ENCODE peak calls at places on chromosomes 2 and 18, in nine cellular contexts. One of them, this sample, is unnamed.

GRCh38 chr2:65530547-65531320 is 98.3 kb upstream of the SPRED2 start:
- DNase-seq in mammary epithelial cell: peak
- DNase-seq in activated T-cell treated with anti-CD3 and anti-CD28 coated beads, Interleukin-2, amount 50 U/mL, for 72 hours: no peak
- DNase-seq in choroid plexus epithelial cell: peak
- DNase-seq in sigmoid colon: no peak
- DNase-seq in NCI-H2081: no peak
- DNase-seq in fibroblast of mammary gland: peak
- DNase-seq in HTR-8/SVneo: no peak
- DNase-seq in iPS-NIHi11: no peak
- DNase-seq in this sample: peak

GRCh38 chr2:38376346-38376682 is 759 bp downstream of the ATL2 start:
- DNase-seq in fibroblast of mammary gland: peak
- DNase-seq in mammary epithelial cell: peak
- DNase-seq in NCI-H2081: peak
- DNase-seq in choroid plexus epithelial cell: peak
- DNase-seq in iPS-NIHi11: no peak
- DNase-seq in HTR-8/SVneo: peak
- DNase-seq in sigmoid colon: no peak
- DNase-seq in activated T-cell treated with anti-CD3 and anti-CD28 coated beads, Interleukin-2, amount 50 U/mL, for 72 hours: peak
- DNase-seq in this sample: peak

GRCh38 chr2:79271456-79271855 is 111.9 kb upstream of the REG3A start:
- DNase-seq in fibroblast of mammary gland: no peak
- DNase-seq in choroid plexus epithelial cell: no peak
- DNase-seq in mammary epithelial cell: no peak
- DNase-seq in activated T-cell treated with anti-CD3 and anti-CD28 coated beads, Interleukin-2, amount 50 U/mL, for 72 hours: no peak
- DNase-seq in sigmoid colon: no peak
- DNase-seq in NCI-H2081: no peak
- DNase-seq in iPS-NIHi11: no peak
- DNase-seq in HTR-8/SVneo: no peak
- DNase-seq in this sample: no peak

GRCh38 chr18:5955861-5956260 is 60.5 kb upstream of the TMEM200C start:
- DNase-seq in fibroblast of mammary gland: no peak
- DNase-seq in choroid plexus epithelial cell: no peak
- DNase-seq in NCI-H2081: no peak
- DNase-seq in iPS-NIHi11: no peak
- DNase-seq in mammary epithelial cell: no peak
- DNase-seq in HTR-8/SVneo: no peak
- DNase-seq in activated T-cell treated with anti-CD3 and anti-CD28 coated beads, Interleukin-2, amount 50 U/mL, for 72 hours: no peak
- DNase-seq in sigmoid colon: no peak
- DNase-seq in this sample: no peak

GRCh38 chr2:128623776-128624424 is 305.2 kb upstream of the HS6ST1 start:
- DNase-seq in sigmoid colon: no peak
- DNase-seq in fibroblast of mammary gland: peak
- DNase-seq in activated T-cell treated with anti-CD3 and anti-CD28 coated beads, Interleukin-2, amount 50 U/mL, for 72 hours: peak
- DNase-seq in mammary epithelial cell: peak
- DNase-seq in NCI-H2081: no peak
- DNase-seq in HTR-8/SVneo: peak
- DNase-seq in choroid plexus epithelial cell: peak
- DNase-seq in iPS-NIHi11: no peak
- DNase-seq in this sample: peak

GRCh38 chr18:13616525-13617035 is 109.8 kb downstream of the FAM210A start:
- DNase-seq in NCI-H2081: no peak
- DNase-seq in activated T-cell treated with anti-CD3 and anti-CD28 coated beads, Interleukin-2, amount 50 U/mL, for 72 hours: peak
- DNase-seq in HTR-8/SVneo: no peak
- DNase-seq in sigmoid colon: no peak
- DNase-seq in choroid plexus epithelial cell: no peak
- DNase-seq in fibroblast of mammary gland: no peak
- DNase-seq in iPS-NIHi11: no peak
- DNase-seq in mammary epithelial cell: no peak
- DNase-seq in this sample: no peak

GRCh38 chr2:221958224-221958623 is 340.6 kb downstream of the PAX3 start:
- DNase-seq in HTR-8/SVneo: peak
- DNase-seq in iPS-NIHi11: peak
- DNase-seq in mammary epithelial cell: no peak
- DNase-seq in sigmoid colon: no peak
- DNase-seq in activated T-cell treated with anti-CD3 and anti-CD28 coated beads, Interleukin-2, amount 50 U/mL, for 72 hours: no peak
- DNase-seq in NCI-H2081: peak
- DNase-seq in choroid plexus epithelial cell: no peak
- DNase-seq in fibroblast of mammary gland: peak
- DNase-seq in this sample: peak

GRCh38 chr18:56921888-56922480 is 224.9 kb upstream of the BOD1L2 start:
- DNase-seq in HTR-8/SVneo: no peak
- DNase-seq in choroid plexus epithelial cell: peak
- DNase-seq in NCI-H2081: no peak
- DNase-seq in mammary epithelial cell: no peak
- DNase-seq in activated T-cell treated with anti-CD3 and anti-CD28 coated beads, Interleukin-2, amount 50 U/mL, for 72 hours: no peak
- DNase-seq in iPS-NIHi11: no peak
- DNase-seq in sigmoid colon: no peak
- DNase-seq in fibroblast of mammary gland: no peak
- DNase-seq in this sample: no peak

GRCh38 chr2:232418466-232419244 is 12.0 kb downstream of the ALPG start:
- DNase-seq in fibroblast of mammary gland: peak
- DNase-seq in mammary epithelial cell: peak
- DNase-seq in NCI-H2081: peak
- DNase-seq in sigmoid colon: peak
- DNase-seq in activated T-cell treated with anti-CD3 and anti-CD28 coated beads, Interleukin-2, amount 50 U/mL, for 72 hours: peak
- DNase-seq in choroid plexus epithelial cell: peak
- DNase-seq in iPS-NIHi11: peak
- DNase-seq in HTR-8/SVneo: peak
- DNase-seq in this sample: no peak

GRCh38 chr18:23825496-23825895 is 136.2 kb downstream of the LAMA3 start:
- DNase-seq in NCI-H2081: no peak
- DNase-seq in mammary epithelial cell: no peak
- DNase-seq in choroid plexus epithelial cell: no peak
- DNase-seq in fibroblast of mammary gland: peak
- DNase-seq in iPS-NIHi11: no peak
- DNase-seq in activated T-cell treated with anti-CD3 and anti-CD28 coated beads, Interleukin-2, amount 50 U/mL, for 72 hours: no peak
- DNase-seq in HTR-8/SVneo: no peak
- DNase-seq in sigmoid colon: no peak
- DNase-seq in this sample: no peak

GRCh38 chr2:117832905-117833613 is 18.6 kb downstream of the DDX18 start:
- DNase-seq in iPS-NIHi11: peak
- DNase-seq in NCI-H2081: no peak
- DNase-seq in choroid plexus epithelial cell: peak
- DNase-seq in HTR-8/SVneo: peak
- DNase-seq in mammary epithelial cell: peak
- DNase-seq in activated T-cell treated with anti-CD3 and anti-CD28 coated beads, Interleukin-2, amount 50 U/mL, for 72 hours: no peak
- DNase-seq in fibroblast of mammary gland: peak
- DNase-seq in sigmoid colon: no peak
- DNase-seq in this sample: peak

GRCh38 chr2:169693344-169693743 is 861 bp downstream of the CFAP210 start:
- DNase-seq in NCI-H2081: no peak
- DNase-seq in iPS-NIHi11: no peak
- DNase-seq in activated T-cell treated with anti-CD3 and anti-CD28 coated beads, Interleukin-2, amount 50 U/mL, for 72 hours: no peak
- DNase-seq in mammary epithelial cell: no peak
- DNase-seq in sigmoid colon: no peak
- DNase-seq in choroid plexus epithelial cell: no peak
- DNase-seq in HTR-8/SVneo: no peak
- DNase-seq in fibroblast of mammary gland: peak
- DNase-seq in this sample: no peak

GRCh38 chr2:201860541-201861154 is 54.3 kb downstream of the CDK15 start:
- DNase-seq in mammary epithelial cell: peak
- DNase-seq in activated T-cell treated with anti-CD3 and anti-CD28 coated beads, Interleukin-2, amount 50 U/mL, for 72 hours: peak
- DNase-seq in choroid plexus epithelial cell: peak
- DNase-seq in iPS-NIHi11: peak
- DNase-seq in HTR-8/SVneo: peak
- DNase-seq in NCI-H2081: peak
- DNase-seq in sigmoid colon: peak
- DNase-seq in fibroblast of mammary gland: peak
- DNase-seq in this sample: peak

GRCh38 chr2:85577386-85578242 is at the start of gene VAMP8:
- DNase-seq in mammary epithelial cell: peak
- DNase-seq in choroid plexus epithelial cell: no peak
- DNase-seq in iPS-NIHi11: peak
- DNase-seq in activated T-cell treated with anti-CD3 and anti-CD28 coated beads, Interleukin-2, amount 50 U/mL, for 72 hours: peak
- DNase-seq in fibroblast of mammary gland: no peak
- DNase-seq in HTR-8/SVneo: no peak
- DNase-seq in sigmoid colon: no peak
- DNase-seq in NCI-H2081: no peak
- DNase-seq in this sample: peak

GRCh38 chr18:21316296-21316695 is 74.3 kb downstream of the GREB1L start:
- DNase-seq in NCI-H2081: no peak
- DNase-seq in mammary epithelial cell: peak
- DNase-seq in iPS-NIHi11: no peak
- DNase-seq in sigmoid colon: no peak
- DNase-seq in choroid plexus epithelial cell: no peak
- DNase-seq in fibroblast of mammary gland: peak
- DNase-seq in HTR-8/SVneo: no peak
- DNase-seq in activated T-cell treated with anti-CD3 and anti-CD28 coated beads, Interleukin-2, amount 50 U/mL, for 72 hours: no peak
- DNase-seq in this sample: no peak

GRCh38 chr2:232843860-232844259 is 26.2 kb upstream of the SNORC start:
- DNase-seq in mammary epithelial cell: no peak
- DNase-seq in NCI-H2081: no peak
- DNase-seq in HTR-8/SVneo: no peak
- DNase-seq in choroid plexus epithelial cell: peak
- DNase-seq in activated T-cell treated with anti-CD3 and anti-CD28 coated beads, Interleukin-2, amount 50 U/mL, for 72 hours: no peak
- DNase-seq in iPS-NIHi11: no peak
- DNase-seq in sigmoid colon: no peak
- DNase-seq in fibroblast of mammary gland: no peak
- DNase-seq in this sample: no peak

GRCh38 chr2:19256239-19256638 is 102.2 kb downstream of the OSR1 start:
- DNase-seq in mammary epithelial cell: peak
- DNase-seq in activated T-cell treated with anti-CD3 and anti-CD28 coated beads, Interleukin-2, amount 50 U/mL, for 72 hours: no peak
- DNase-seq in choroid plexus epithelial cell: peak
- DNase-seq in iPS-NIHi11: no peak
- DNase-seq in fibroblast of mammary gland: peak
- DNase-seq in HTR-8/SVneo: peak
- DNase-seq in sigmoid colon: no peak
- DNase-seq in NCI-H2081: no peak
- DNase-seq in this sample: peak

GRCh38 chr2:189829092-189829843 is 45.0 kb downstream of the PMS1 start:
- DNase-seq in activated T-cell treated with anti-CD3 and anti-CD28 coated beads, Interleukin-2, amount 50 U/mL, for 72 hours: no peak
- DNase-seq in iPS-NIHi11: no peak
- DNase-seq in sigmoid colon: no peak
- DNase-seq in mammary epithelial cell: no peak
- DNase-seq in fibroblast of mammary gland: peak
- DNase-seq in choroid plexus epithelial cell: no peak
- DNase-seq in HTR-8/SVneo: no peak
- DNase-seq in NCI-H2081: no peak
- DNase-seq in this sample: no peak

GRCh38 chr2:8282858-8283252 is 399.0 kb upstream of the ID2 start:
- DNase-seq in NCI-H2081: no peak
- DNase-seq in iPS-NIHi11: no peak
- DNase-seq in activated T-cell treated with anti-CD3 and anti-CD28 coated beads, Interleukin-2, amount 50 U/mL, for 72 hours: no peak
- DNase-seq in sigmoid colon: no peak
- DNase-seq in mammary epithelial cell: no peak
- DNase-seq in fibroblast of mammary gland: no peak
- DNase-seq in HTR-8/SVneo: no peak
- DNase-seq in choroid plexus epithelial cell: no peak
- DNase-seq in this sample: no peak

This sample was measured in MCF 10A.